ENCODE peak calls at places on chromosomes 12 and 14, in five cellular contexts. V is thoracic aorta, Z is tibial nerve, E is mammary epithelial cell, W is spleen. I is an unnamed sample.

GRCh38 chr12:79763748-79764452 is 73.1 kb upstream of the PAWR start:
- DNase-seq in V (no peak), E (no peak), Z (no peak), W (no peak), I (no peak)

GRCh38 chr14:95326987-95327386 is 7.3 kb upstream of the CLMN start:
- DNase-seq in V (no peak), W (no peak), Z (no peak), E (peak; percentile 42), I (no peak)

GRCh38 chr12:81683881-81684280 is 75.3 kb downstream of the PPFIA2 start:
- DNase-seq in V (no peak), Z (no peak), E (no peak), W (no peak), I (no peak)

GRCh38 chr12:79055926-79056674 is 191.5 kb downstream of the SYT1 start:
- DNase-seq in W (no peak), E (peak; percentile 82), V (no peak), Z (no peak), I (no peak)

GRCh38 chr12:9925746-9926393 is 6.3 kb downstream of the CLEC2A start:
- DNase-seq in E (peak; percentile 21), W (no peak), V (no peak), Z (no peak), I (no peak)

GRCh38 chr12:29428630-29429029 is 47.7 kb upstream of the ERGIC2 start:
- DNase-seq in W (no peak), E (peak; percentile 91), Z (no peak), V (no peak), I (no peak)

GRCh38 chr14:70192915-70193314 is 4.2 kb upstream of the SLC8A3 start:
- DNase-seq in W (no peak), Z (no peak), V (no peak), E (no peak), I (no peak)

GRCh38 chr12:65302891-65303290 is 24.4 kb downstream of the MSRB3 start:
- DNase-seq in Z (no peak), W (no peak), E (no peak), V (no peak), I (no peak)

GRCh38 chr12:97837401-97837800 is 374.8 kb downstream of the RMST start:
- DNase-seq in V (no peak), E (peak; percentile 76), Z (no peak), W (no peak), I (no peak)

GRCh38 chr12:23950011-23950774 is 723 bp upstream of the SOX5 start:
- DNase-seq in W (no peak), E (peak; percentile 8), V (no peak), Z (no peak), I (peak; percentile 59)

GRCh38 chr12:123083661-123084571 is 67.0 kb downstream of the PITPNM2 start:
- DNase-seq in Z (no peak), E (no peak), V (no peak), W (no peak), I (no peak)

GRCh38 chr12:114916124-114916523 is 232.1 kb upstream of the TBX3 start:
- DNase-seq in W (no peak), V (no peak), E (peak; percentile 13), Z (no peak), I (no peak)

GRCh38 chr14:37343307-37344094 is 145.8 kb downstream of the MIPOL1 start:
- DNase-seq in Z (no peak), W (no peak), V (no peak), E (no peak), I (no peak)

GRCh38 chr14:59154383-59154782 is 34.1 kb upstream of the DAAM1 start:
- DNase-seq in V (no peak), W (no peak), E (no peak), Z (no peak), I (no peak)

GRCh38 chr12:108730337-108731104 is 797 bp downstream of the CORO1C start:
- DNase-seq in E (peak; percentile 87), V (peak; percentile 53), Z (peak; percentile 43), W (peak; percentile 91), I (peak; percentile 86)

GRCh38 chr12:85874064-85874463 is at the start of gene NTS:
- DNase-seq in V (no peak), E (no peak), W (no peak), Z (no peak), I (no peak)

GRCh38 chr12:9363145-9363544 is 154.9 kb upstream of the PZP start:
- DNase-seq in V (no peak), Z (no peak), W (no peak), E (peak; percentile 77), I (no peak)

GRCh38 chr12:130335517-130336392 is 1.9 kb upstream of the PIWIL1 start:
- DNase-seq in Z (no peak), W (no peak), V (no peak), E (peak; percentile 16), I (no peak)

GRCh38 chr12:87845995-87846483 is 183.2 kb downstream of the C12orf50 start:
- DNase-seq in V (no peak), W (no peak), E (no peak), Z (no peak), I (no peak)

GRCh38 chr14:61620130-61620946 is 75.0 kb upstream of the HIF1A start:
- DNase-seq in W (no peak), E (peak; percentile 58), Z (no peak), V (peak; percentile 26), I (no peak)

GRCh38 chr12:32217354-32218310 is 111.0 kb downstream of the BICD1 start:
- DNase-seq in W (no peak), V (no peak), E (peak; percentile 83), Z (no peak), I (peak; percentile 35)

GRCh38 chr14:67263499-67264149 is 22.4 kb downstream of the PALS1 start:
- DNase-seq in W (no peak), V (no peak), Z (no peak), E (no peak), I (no peak)

GRCh38 chr14:92323031-92323915 is at the start of gene SLC24A4:
- DNase-seq in W (peak; percentile 74), V (no peak), Z (no peak), E (peak; percentile 45), I (no peak)

GRCh38 chr12:171743-172705 is 41.9 kb downstream of the SLC6A12 start:
- DNase-seq in V (no peak), W (no peak), Z (no peak), E (no peak), I (no peak)

GRCh38 chr14:65142429-65142828 is 40.1 kb upstream of the MAX start:
- DNase-seq in E (no peak), V (no peak), Z (no peak), W (no peak), I (no peak)

GRCh38 chr12:39440781-39441180 is 2.1 kb downstream of the KIF21A start:
- DNase-seq in E (no peak), W (no peak), Z (no peak), V (no peak), I (no peak)

GRCh38 chr14:105838107-105838506 is 311.7 kb downstream of the TMEM121 start:
- DNase-seq in W (no peak), Z (no peak), V (no peak), E (no peak), I (no peak)
- H3K27me3 ChIP-seq in W (no peaks in the 10 kb centered on the region), Z (no peaks in the 10 kb centered on the region), V (no peaks in the 10 kb centered on the region), E (no peaks in the 10 kb centered on the region), I (no peaks in the 10 kb centered on the region)

DNA sequence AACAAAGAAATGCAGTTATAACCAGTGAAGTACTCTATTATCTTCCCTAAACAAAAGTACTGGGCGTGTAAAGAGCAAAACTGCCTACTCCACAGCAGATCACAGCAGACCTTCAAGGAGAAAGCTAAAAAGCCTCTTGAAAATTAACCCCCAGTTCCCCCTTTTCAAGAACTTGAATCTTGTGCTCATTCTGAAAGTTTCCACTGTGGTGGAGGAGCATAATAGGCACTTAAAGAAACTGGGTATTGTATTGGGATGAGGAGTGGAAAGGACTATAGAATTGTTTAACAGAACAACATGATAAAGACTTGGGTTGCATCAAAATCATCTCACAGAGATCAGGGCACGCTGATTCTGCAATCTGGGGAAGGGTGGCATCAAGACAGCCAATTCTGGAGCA is 51.1 kb downstream of the SLC25A47 start:
- DNase-seq in W (no peak), E (no peak), V (no peak), Z (no peak), I (no peak)
- H3K27ac ChIP-seq in W (peak overlapping the region; percentile 96), E (no peak overlapping the region), V (no peak overlapping the region), Z (peak overlapping the region; percentile 69), I (no peak overlapping the region)

DNA sequence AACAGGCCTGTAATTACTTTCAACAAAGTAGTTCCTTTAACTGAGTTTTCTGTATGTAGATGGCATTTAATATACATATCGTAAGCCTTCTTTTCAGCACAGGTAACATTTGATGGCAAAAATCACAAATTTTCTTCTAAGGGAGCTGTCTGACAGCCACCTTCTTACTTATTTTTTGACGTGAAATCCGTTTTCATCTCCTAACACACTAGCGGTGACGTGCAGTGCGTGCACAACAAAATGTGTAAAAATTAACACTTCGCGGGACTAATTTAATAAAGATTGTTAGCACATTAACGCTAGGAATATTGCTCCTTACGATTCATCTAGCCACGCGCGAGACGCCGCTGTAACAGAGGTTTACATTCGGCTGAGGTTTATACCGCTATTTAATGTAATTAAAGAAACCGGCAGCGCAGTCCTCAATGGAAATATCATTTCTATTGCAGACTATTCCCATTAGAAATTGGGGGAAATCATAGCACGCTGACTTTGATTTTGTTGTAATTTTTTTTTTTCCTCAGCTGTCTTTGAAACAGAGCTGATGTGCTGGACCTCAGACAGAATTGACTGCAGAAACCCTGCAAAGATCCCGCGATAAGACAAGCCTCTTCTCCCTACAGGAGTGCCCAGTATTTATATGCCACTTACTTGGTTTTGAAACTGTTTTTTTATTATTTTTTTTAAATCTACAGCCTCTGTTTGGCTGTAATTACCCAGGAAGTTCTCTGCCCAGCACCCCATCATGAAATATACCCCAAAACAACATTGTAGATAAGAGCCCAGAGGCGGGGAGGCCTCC is 31.3 kb downstream of the BCL11B start:
- DNase-seq in V (no peak), E (no peak), Z (no peak), W (no peak), I (no peak)
- TF ChIP-seq CTCF in V (no peak), E (no peak), Z (no peak), W (no peak), I (no peak)

GRCh38 chr14:75371297-75371696 is 56.5 kb upstream of the JDP2 start:
- DNase-seq in E (no peak), V (no peak), Z (no peak), W (no peak), I (no peak)

GRCh38 chr14:75373133-75373532 is 54.7 kb upstream of the JDP2 start:
- DNase-seq in V (no peak), Z (no peak), E (no peak), W (no peak), I (no peak)

GRCh38 chr14:75370416-75371205 is 57.2 kb upstream of the JDP2 start:
- DNase-seq in Z (no peak), W (no peak), V (no peak), E (no peak), I (no peak)

GRCh38 chr14:75372260-75372659 is 55.6 kb upstream of the JDP2 start:
- DNase-seq in W (no peak), V (no peak), E (no peak), Z (peak; percentile 27), I (peak; percentile 51)

DNA sequence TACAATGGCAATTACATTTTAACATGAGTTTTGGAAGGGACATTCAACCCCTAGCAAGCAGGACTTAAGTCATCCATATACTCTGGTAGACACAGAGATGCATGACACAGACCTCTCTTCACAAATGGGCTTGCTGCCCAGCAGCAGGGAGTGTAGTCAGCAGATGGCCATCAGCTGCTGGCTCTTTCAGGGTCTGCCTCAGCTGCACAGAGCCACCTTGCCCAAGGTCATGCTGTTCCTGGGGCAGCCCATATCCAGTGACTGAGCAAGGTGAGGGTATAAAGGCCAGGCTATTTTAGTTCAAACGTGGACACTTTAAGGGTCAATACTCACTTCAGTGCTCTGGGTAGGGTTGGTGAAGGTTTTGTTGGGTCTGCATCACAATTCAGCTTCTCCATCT is 58.3 kb upstream of the JDP2 start:
- DNase-seq in V (no peak), W (no peak), Z (no peak), E (no peak), I (no peak)
- H3K27me3 ChIP-seq in V (no peaks in the 10 kb centered on the region), W (no peaks in the 10 kb centered on the region), Z (no peaks in the 10 kb centered on the region), E (peaks cover 5% of the 10 kb centered on the region), I (peaks cover 2% of the 10 kb centered on the region)

GRCh38 chr12:6253278-6253677 is 53.1 kb downstream of the CD9 start:
- DNase-seq in Z (no peak), E (no peak), W (no peak), V (no peak), I (no peak)
- H3K27ac ChIP-seq in Z (no peak overlapping the region), E (no peak overlapping the region), W (no peak overlapping the region), V (no peak overlapping the region), I (no peak overlapping the region)

I was measured in tibial artery.